ENCODE peak calls at places on chromosomes 13 and 19, in ten cellular contexts. J is activated CD4-positive, alpha-beta T cell treated with anti-CD3 and anti-CD28 coated beads for 24 hours; R is frontal cortex; U is HEK293T; A is T-cell; Q is HTR-8/SVneo; W is astrocyte of the cerebellum; O is GM03348; P is GM10248; I is neural crest cell. D is an unnamed sample.

GRCh38 chr19:15629003-15629880 is 11.5 kb upstream of the CYP4F3 start:
- DNase-seq in A (peak; percentile 87), J (peak; percentile 90), I (peak; percentile 30), Q (peak; percentile 80), P (peak; percentile 84), W (no peak), R (peak; percentile 56), U (peak; percentile 78), O (peak; percentile 91), D (peak; percentile 59)

GRCh38 chr13:106306748-106307277 is 228.6 kb downstream of the EFNB2 start:
- DNase-seq in I (no peak), P (no peak), O (no peak), J (no peak), R (no peak), U (no peak), W (no peak), A (no peak), Q (no peak), D (no peak)

GRCh38 chr19:48907671-48908070 is 7.6 kb downstream of the NUCB1 start:
- DNase-seq in R (no peak), U (no peak), A (no peak), P (no peak), J (no peak), W (no peak), Q (no peak), O (no peak), I (no peak), D (no peak)

GRCh38 chr19:47371269-47371668 is 22.2 kb downstream of the DHX34 start:
- DNase-seq in U (no peak), Q (no peak), R (no peak), O (no peak), A (no peak), J (no peak), W (no peak), P (no peak), I (no peak), D (no peak)

GRCh38 chr13:106689906-106690305 is 122.0 kb upstream of the ARGLU1 start:
- DNase-seq in U (no peak), Q (no peak), I (no peak), O (no peak), R (no peak), A (no peak), J (no peak), W (no peak), P (no peak), D (no peak)

GRCh38 chr19:46958542-46958941 is 61.1 kb upstream of the NPAS1 start:
- DNase-seq in J (no peak), I (no peak), O (peak; percentile 26), U (no peak), W (no peak), Q (no peak), A (no peak), R (no peak), P (peak; percentile 38), D (no peak)

GRCh38 chr13:97468331-97468730 is 34.4 kb downstream of the RAP2A start:
- DNase-seq in P (no peak), J (no peak), R (no peak), I (no peak), A (no peak), U (no peak), O (peak; percentile 9), Q (no peak), W (no peak), D (no peak)

GRCh38 chr13:67133476-67133875 is 96.7 kb downstream of the PCDH9 start:
- DNase-seq in O (no peak), P (no peak), A (no peak), U (no peak), R (no peak), I (no peak), Q (no peak), J (no peak), W (no peak), D (no peak)

D was measured in hypothalamus.